ENCODE peak calls at places on chromosomes 13 and 19, in nine cellular contexts. J is cardiac muscle cell, S is AG04450, Z is dorsolateral prefrontal cortex, C is osteoblast, Q is GM23248, W is heart right ventricle, R is suprapubic skin, F is breast epithelium. G is an unnamed sample.

GRCh38 chr13:47455581-47455980 is 545.5 kb downstream of the SUCLA2 start:
- DNase-seq in J (peak), S (no peak), Z (no peak), C (no peak), Q (peak), W (no peak), R (no peak), F (no peak), G (no peak)

GRCh38 chr19:7242601-7243258 is 51.5 kb downstream of the INSR start:
- DNase-seq in J (peak), S (no peak), Z (no peak), C (peak), Q (peak), W (peak), R (no peak), F (no peak), G (no peak)

GRCh38 chr13:41562083-41562482 is 104.7 kb downstream of the RGCC start:
- DNase-seq in J (peak), S (peak), Z (peak), C (peak), Q (peak), W (peak), R (no peak), F (peak), G (no peak)

GRCh38 chr19:7112675-7113074 is 43.2 kb downstream of the ZNF557 start:
- DNase-seq in J (no peak), S (no peak), Z (no peak), C (no peak), Q (no peak), W (no peak), R (no peak), F (no peak), G (no peak)

GRCh38 chr13:21988624-21989023 is 317.8 kb downstream of the FGF9 start:
- DNase-seq in J (no peak), S (no peak), Z (no peak), C (no peak), Q (no peak), W (no peak), R (no peak), F (no peak), G (no peak)

GRCh38 chr13:48593551-48593950 is 60.2 kb upstream of the CYSLTR2 start:
- DNase-seq in J (no peak), S (no peak), Z (no peak), C (no peak), Q (no peak), W (no peak), R (no peak), F (no peak), G (no peak)

GRCh38 chr19:6458695-6459355 is 767 bp downstream of the SLC25A23 start:
- DNase-seq in J (no peak), S (no peak), Z (peak), C (peak), Q (peak), W (no peak), R (no peak), F (no peak), G (no peak)

GRCh38 chr13:58889474-58889873 is 1257.9 kb downstream of the PCDH17 start:
- DNase-seq in J (no peak), S (no peak), Z (no peak), C (no peak), Q (no peak), W (no peak), R (no peak), F (no peak), G (no peak)

GRCh38 chr19:39934584-39935233 is at the start of gene FCGBP:
- DNase-seq in J (no peak), S (no peak), Z (no peak), C (no peak), Q (no peak), W (no peak), R (no peak), F (no peak), G (no peak)

GRCh38 chr13:32530841-32531253 is 7.7 kb downstream of the N4BP2L2 start:
- DNase-seq in J (peak), S (peak), Z (no peak), C (peak), Q (peak), W (peak), R (no peak), F (no peak), G (peak)

GRCh38 chr13:106117640-106118039 is 417.8 kb downstream of the EFNB2 start:
- DNase-seq in J (no peak), S (no peak), Z (no peak), C (no peak), Q (no peak), W (no peak), R (no peak), F (no peak), G (no peak)

GRCh38 chr13:42011601-42012401 is 36.6 kb upstream of the DGKH start:
- DNase-seq in J (no peak), S (no peak), Z (no peak), C (no peak), Q (no peak), W (no peak), R (no peak), F (peak), G (no peak)

GRCh38 chr13:31878955-31879354 is 139.6 kb downstream of the RXFP2 start:
- DNase-seq in J (no peak), S (no peak), Z (no peak), C (no peak), Q (no peak), W (no peak), R (no peak), F (no peak), G (no peak)

GRCh38 chr13:24734951-24735350 is 29.0 kb upstream of the RNF17 start:
- DNase-seq in J (no peak), S (no peak), Z (no peak), C (no peak), Q (no peak), W (no peak), R (no peak), F (no peak), G (no peak)

GRCh38 chr13:50678464-50679162 is 164.9 kb downstream of the DLEU7 start:
- DNase-seq in J (peak), S (no peak), Z (no peak), C (peak), Q (peak), W (no peak), R (no peak), F (no peak), G (no peak)

GRCh38 chr19:12664406-12665280 is 1.9 kb downstream of the MAN2B1 start:
- DNase-seq in J (no peak), S (no peak), Z (no peak), C (peak), Q (peak), W (no peak), R (peak), F (no peak), G (no peak)

GRCh38 chr13:80341098-80341701 is at the start of gene SPRY2:
- DNase-seq in J (peak), S (peak), Z (peak), C (peak), Q (peak), W (peak), R (peak), F (peak), G (peak)

GRCh38 chr19:49585023-49585422 is 3.9 kb downstream of the PRRG2 start:
- DNase-seq in J (no peak), S (no peak), Z (no peak), C (peak), Q (no peak), W (no peak), R (no peak), F (no peak), G (no peak)
- H3K27ac ChIP-seq in J (peak), S (no peak), Z (no peak), C (no peak), Q (no peak), W (no peak), R (no peak), F (no peak), G (no peak)

GRCh38 chr13:110539894-110540293 is 21.6 kb downstream of the RAB20 start:
- DNase-seq in J (no peak), S (no peak), Z (no peak), C (peak), Q (no peak), W (no peak), R (no peak), F (no peak), G (no peak)

GRCh38 chr13:110538632-110539031 is 22.9 kb downstream of the RAB20 start:
- DNase-seq in J (peak), S (no peak), Z (no peak), C (peak), Q (no peak), W (peak), R (no peak), F (no peak), G (no peak)

GRCh38 chr13:110535526-110535925 is 26.0 kb downstream of the RAB20 start:
- DNase-seq in J (no peak), S (no peak), Z (no peak), C (no peak), Q (no peak), W (no peak), R (no peak), F (no peak), G (no peak)

GRCh38 chr13:110536006-110536693 is 25.4 kb downstream of the RAB20 start:
- DNase-seq in J (no peak), S (no peak), Z (no peak), C (peak), Q (no peak), W (peak), R (peak), F (no peak), G (no peak)

GRCh38 chr13:110537116-110537515 is 24.4 kb downstream of the RAB20 start:
- DNase-seq in J (no peak), S (no peak), Z (no peak), C (peak), Q (no peak), W (no peak), R (no peak), F (no peak), G (no peak)
- H3K4me3 ChIP-seq in J (no peak), S (no peak), Z (no peak), C (no peak), Q (no peak), W (no peak), R (no peak), F (no peak), G (no peak)

GRCh38 chr19:18741566-18742121 is 49.5 kb downstream of the COMP start:
- DNase-seq in J (no peak), S (no peak), Z (no peak), C (no peak), Q (no peak), W (peak), R (no peak), F (peak), G (no peak)
- H3K27ac ChIP-seq in J (peak), S (no peak), Z (no peak), C (no peak), Q (no peak), W (no peak), R (no peak), F (peak), G (no peak)

GRCh38 chr19:3132971-3133792 is 2.7 kb upstream of the GNA15 start:
- DNase-seq in J (peak), S (no peak), Z (peak), C (peak), Q (peak), W (no peak), R (peak), F (no peak), G (peak)
- H3K4me3 ChIP-seq in J (no peak), S (no peak), Z (no peak), C (no peak), Q (peak), W (no peak), R (peak), F (no peak), G (peak)

DNA sequence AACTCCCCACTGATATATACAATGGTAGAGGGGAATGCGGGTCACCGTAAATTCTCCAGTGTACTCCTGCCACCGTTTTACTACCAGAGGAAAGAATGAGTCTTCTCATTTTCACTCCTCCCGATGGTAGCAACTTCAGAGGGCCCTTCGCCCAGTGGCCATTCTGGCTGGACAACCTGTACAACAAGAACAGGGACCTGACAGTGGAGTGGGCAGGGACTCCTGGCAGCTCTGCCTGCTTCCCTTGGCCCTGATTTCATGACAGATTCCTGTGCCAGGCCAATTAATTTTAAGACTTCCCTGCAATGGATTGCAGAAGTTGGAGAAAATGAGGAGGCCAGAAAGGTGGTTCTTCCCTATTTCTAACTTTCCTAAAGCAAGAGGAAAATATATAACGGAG is 148.9 kb downstream of the GPC6 start:
- DNase-seq in J (no peak), S (no peak), Z (no peak), C (no peak), Q (no peak), W (no peak), R (no peak), F (no peak), G (no peak)
- H3K27ac ChIP-seq in J (no peak), S (no peak), Z (no peak), C (no peak), Q (no peak), W (no peak), R (no peak), F (no peak), G (no peak)

GRCh38 chr19:51595776-51596175 is 24.7 kb downstream of the ZNF175 start:
- DNase-seq in J (no peak), S (no peak), Z (no peak), C (no peak), Q (no peak), W (no peak), R (no peak), F (no peak), G (no peak)

GRCh38 chr19:51594774-51595109 is 23.7 kb downstream of the ZNF175 start:
- DNase-seq in J (no peak), S (no peak), Z (no peak), C (no peak), Q (no peak), W (no peak), R (no peak), F (no peak), G (no peak)

GRCh38 chr19:51593138-51593890 is 22.2 kb downstream of the ZNF175 start:
- DNase-seq in J (no peak), S (no peak), Z (no peak), C (no peak), Q (peak), W (no peak), R (no peak), F (no peak), G (no peak)

GRCh38 chr19:51593969-51594773 is 23.1 kb downstream of the ZNF175 start:
- DNase-seq in J (peak), S (peak), Z (peak), C (peak), Q (peak), W (peak), R (peak), F (peak), G (peak)

DNA sequence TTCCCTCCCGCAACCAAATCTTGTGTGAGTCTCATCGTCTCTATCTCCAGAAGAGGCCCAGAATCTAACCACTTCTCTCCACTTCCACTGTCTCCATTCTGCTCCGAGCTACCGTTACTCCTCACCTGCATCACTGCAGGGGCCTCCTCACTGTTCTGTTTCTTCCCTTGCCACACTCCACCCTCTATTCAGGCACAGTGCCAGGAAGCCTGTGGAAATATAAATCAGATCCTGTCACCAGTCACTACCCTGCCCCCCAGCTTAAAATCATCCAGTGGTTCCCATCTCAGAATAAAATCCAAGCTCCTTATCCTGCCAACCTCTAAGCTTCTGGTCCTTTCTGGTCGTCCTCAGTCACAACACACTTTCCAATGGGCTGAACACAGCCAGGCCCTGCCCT is 24.1 kb downstream of the ZNF175 start:
- DNase-seq in J (no peak), S (no peak), Z (no peak), C (no peak), Q (no peak), W (no peak), R (no peak), F (no peak), G (no peak)
- H3K4me3 ChIP-seq in J (no peak), S (peak), Z (peak), C (no peak), Q (peak), W (peak), R (no peak), F (no peak), G (peak)

GRCh38 chr19:28288850-28289249 is 924.1 kb downstream of the UQCRFS1 start:
- DNase-seq in J (peak), S (no peak), Z (no peak), C (no peak), Q (no peak), W (no peak), R (no peak), F (no peak), G (no peak)
- H3K27ac ChIP-seq in J (peak), S (no peak), Z (no peak), C (no peak), Q (no peak), W (no peak), R (no peak), F (no peak), G (no peak)

GRCh38 chr19:29524201-29524911 is 1.4 kb upstream of the VSTM2B start:
- DNase-seq in J (no peak), S (no peak), Z (peak), C (peak), Q (peak), W (no peak), R (no peak), F (no peak), G (no peak)
- H3K4me3 ChIP-seq in J (no peak), S (no peak), Z (peak), C (no peak), Q (no peak), W (no peak), R (no peak), F (no peak), G (no peak)

DNA sequence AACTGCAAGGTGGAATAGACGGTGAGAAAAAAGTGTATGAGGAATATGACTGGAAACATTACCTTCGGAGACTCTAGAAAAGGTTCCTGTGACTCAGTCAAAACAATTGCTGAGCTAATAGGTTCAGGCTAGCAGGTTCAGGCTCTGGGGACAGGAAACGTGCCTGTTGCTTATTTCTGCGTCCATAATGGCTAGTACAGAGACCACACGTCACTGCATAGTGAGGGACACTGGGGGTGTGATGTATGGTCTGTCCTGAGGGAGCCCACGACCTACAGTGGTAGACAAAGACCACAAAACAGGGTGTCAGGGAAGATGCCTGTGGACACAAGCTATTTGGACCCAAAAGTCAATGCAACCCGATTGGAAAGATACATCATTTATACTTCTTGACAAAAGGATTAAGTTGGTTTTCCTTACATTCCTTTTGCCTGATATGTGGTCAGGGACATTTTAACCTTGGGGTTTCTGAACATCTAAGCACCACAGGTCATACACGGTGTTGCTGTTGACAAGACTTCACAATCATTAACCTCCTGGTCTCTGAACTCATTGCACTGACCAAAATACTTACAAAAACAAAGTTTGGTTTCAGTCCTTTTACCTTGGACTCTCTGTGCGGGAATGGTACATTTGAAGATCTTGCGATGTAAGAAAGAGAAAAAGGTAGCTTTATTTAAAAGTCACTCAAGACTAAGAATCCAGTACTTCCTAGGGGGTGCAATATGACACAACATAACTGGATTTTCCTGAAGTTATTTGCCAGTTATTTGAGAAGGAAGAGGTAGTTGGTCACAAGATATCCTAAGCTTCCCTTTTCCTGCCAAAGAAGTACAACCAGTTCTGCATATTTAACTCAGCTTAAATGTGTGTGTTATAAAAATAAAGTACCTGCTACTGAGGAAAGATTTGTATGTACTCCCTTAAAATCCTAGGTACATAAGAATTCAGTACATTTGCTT is 20.0 kb downstream of the CRYL1 start:
- DNase-seq in J (no peak), S (no peak), Z (no peak), C (no peak), Q (no peak), W (no peak), R (no peak), F (no peak), G (no peak)
- H3K27ac ChIP-seq in J (no peak), S (no peak), Z (peak), C (no peak), Q (no peak), W (no peak), R (no peak), F (no peak), G (no peak)

G was measured in naive thymus-derived CD4-positive, alpha-beta T cell.